ENCODE peak calls at places on chromosomes 12 and 14, in six cellular contexts. One of them, this sample, is unnamed.

GRCh38 chr14:106826833-106827369 is 1300.5 kb downstream of the TMEM121 start:
- DNase-seq in K562: no peak
- DNase-seq in HepG2: no peak
- DNase-seq in endothelial cell of umbilical vein: no peak
- DNase-seq in A549: no peak
- DNase-seq in GM12878: no peak
- DNase-seq in this sample: no peak

GRCh38 chr14:52021971-52022600 is 32.7 kb downstream of the RTRAF start:
- DNase-seq in GM12878: peak; percentile 69
- DNase-seq in HepG2: no peak
- DNase-seq in A549: no peak
- DNase-seq in K562: no peak
- DNase-seq in endothelial cell of umbilical vein: peak; percentile 89
- DNase-seq in this sample: no peak

GRCh38 chr12:116916714-116917114 is 6.0 kb downstream of the FBXW8 start:
- DNase-seq in K562: peak; percentile 76
- DNase-seq in A549: peak; percentile 78
- DNase-seq in GM12878: peak; percentile 51
- DNase-seq in HepG2: peak; percentile 95
- DNase-seq in endothelial cell of umbilical vein: peak; percentile 16
- DNase-seq in this sample: peak; percentile 95

GRCh38 chr12:80721326-80721725 is 4.6 kb downstream of the MYF5 start:
- DNase-seq in K562: no peak
- DNase-seq in endothelial cell of umbilical vein: no peak
- DNase-seq in HepG2: no peak
- DNase-seq in GM12878: no peak
- DNase-seq in A549: no peak
- DNase-seq in this sample: no peak

GRCh38 chr12:74365178-74365964 is 172.3 kb upstream of the ATXN7L3B start:
- DNase-seq in endothelial cell of umbilical vein: peak; percentile 57
- DNase-seq in HepG2: peak; percentile 21
- DNase-seq in A549: no peak
- DNase-seq in GM12878: no peak
- DNase-seq in K562: peak; percentile 40
- DNase-seq in this sample: peak; percentile 66

GRCh38 chr14:59360923-59361794 is 104.0 kb downstream of the GPR135 start:
- DNase-seq in A549: peak; percentile 69
- DNase-seq in GM12878: no peak
- DNase-seq in HepG2: peak; percentile 59
- DNase-seq in endothelial cell of umbilical vein: peak; percentile 43
- DNase-seq in K562: peak; percentile 68
- DNase-seq in this sample: peak; percentile 95

GRCh38 chr12:3747976-3748619 is 4.8 kb downstream of the CRACR2A start:
- DNase-seq in A549: no peak
- DNase-seq in GM12878: no peak
- DNase-seq in K562: no peak
- DNase-seq in HepG2: no peak
- DNase-seq in endothelial cell of umbilical vein: no peak
- DNase-seq in this sample: no peak

GRCh38 chr12:50482566-50482965 is 22.2 kb upstream of the DIP2B start:
- DNase-seq in HepG2: no peak
- DNase-seq in K562: no peak
- DNase-seq in endothelial cell of umbilical vein: no peak
- DNase-seq in GM12878: no peak
- DNase-seq in A549: no peak
- DNase-seq in this sample: no peak

GRCh38 chr12:65568517-65568916 is 255.8 kb upstream of the HMGA2 start:
- DNase-seq in A549: no peak
- DNase-seq in GM12878: no peak
- DNase-seq in HepG2: no peak
- DNase-seq in K562: no peak
- DNase-seq in endothelial cell of umbilical vein: peak; percentile 23
- DNase-seq in this sample: no peak

GRCh38 chr12:81726634-81727033 is 32.5 kb downstream of the PPFIA2 start:
- DNase-seq in A549: no peak
- DNase-seq in HepG2: no peak
- DNase-seq in K562: no peak
- DNase-seq in GM12878: no peak
- DNase-seq in endothelial cell of umbilical vein: no peak
- DNase-seq in this sample: no peak

GRCh38 chr14:24605435-24606190 is 3.9 kb downstream of the GZMH start:
- DNase-seq in HepG2: peak; percentile 54
- DNase-seq in K562: peak; percentile 36
- DNase-seq in endothelial cell of umbilical vein: peak; percentile 12
- DNase-seq in GM12878: no peak
- DNase-seq in A549: peak; percentile 41
- DNase-seq in this sample: peak; percentile 67

GRCh38 chr14:39034481-39035296 is 68.3 kb downstream of the SEC23A start:
- DNase-seq in K562: peak; percentile 15
- DNase-seq in endothelial cell of umbilical vein: peak; percentile 53
- DNase-seq in HepG2: peak; percentile 66
- DNase-seq in GM12878: no peak
- DNase-seq in A549: peak; percentile 13
- DNase-seq in this sample: no peak

GRCh38 chr14:103110681-103111296 is 12.5 kb upstream of the TNFAIP2 start:
- DNase-seq in GM12878: no peak
- DNase-seq in HepG2: no peak
- DNase-seq in endothelial cell of umbilical vein: no peak
- DNase-seq in K562: no peak
- DNase-seq in A549: no peak
- DNase-seq in this sample: no peak

GRCh38 chr12:48160807-48161206 is 3.5 kb upstream of the ASB8 start:
- DNase-seq in endothelial cell of umbilical vein: peak; percentile 73
- DNase-seq in HepG2: no peak
- DNase-seq in K562: no peak
- DNase-seq in A549: no peak
- DNase-seq in GM12878: no peak
- DNase-seq in this sample: peak; percentile 40

GRCh38 chr14:31340297-31341063 is 79.9 kb downstream of the HEATR5A start:
- DNase-seq in GM12878: no peak
- DNase-seq in endothelial cell of umbilical vein: no peak
- DNase-seq in K562: no peak
- DNase-seq in A549: no peak
- DNase-seq in HepG2: no peak
- DNase-seq in this sample: no peak

GRCh38 chr12:82968644-82969339 is 282.1 kb downstream of the TMTC2 start:
- DNase-seq in K562: no peak
- DNase-seq in HepG2: no peak
- DNase-seq in endothelial cell of umbilical vein: no peak
- DNase-seq in GM12878: no peak
- DNase-seq in A549: no peak
- DNase-seq in this sample: peak; percentile 94

GRCh38 chr14:35068238-35069012 is 22.4 kb downstream of the FAM177A1 start:
- DNase-seq in K562: no peak
- DNase-seq in HepG2: no peak
- DNase-seq in endothelial cell of umbilical vein: no peak
- DNase-seq in A549: no peak
- DNase-seq in GM12878: no peak
- DNase-seq in this sample: peak; percentile 9

GRCh38 chr12:75883241-75883640 is 148.3 kb downstream of the PHLDA1 start:
- DNase-seq in GM12878: no peak
- DNase-seq in K562: no peak
- DNase-seq in A549: no peak
- DNase-seq in endothelial cell of umbilical vein: no peak
- DNase-seq in HepG2: no peak
- DNase-seq in this sample: no peak

GRCh38 chr12:58678753-58679152 is 241.6 kb downstream of the LRIG3 start:
- DNase-seq in GM12878: no peak
- DNase-seq in HepG2: no peak
- DNase-seq in K562: no peak
- DNase-seq in A549: no peak
- DNase-seq in endothelial cell of umbilical vein: no peak
- DNase-seq in this sample: no peak

GRCh38 chr12:113214938-113215400 is 6.3 kb upstream of the TPCN1 start:
- DNase-seq in A549: peak; percentile 79
- DNase-seq in HepG2: peak; percentile 81
- DNase-seq in endothelial cell of umbilical vein: peak; percentile 59
- DNase-seq in GM12878: peak; percentile 80
- DNase-seq in K562: no peak
- DNase-seq in this sample: peak; percentile 100

GRCh38 chr12:13980548-13981295 is 680 bp downstream of the GRIN2B start:
- DNase-seq in GM12878: no peak
- DNase-seq in HepG2: no peak
- DNase-seq in A549: peak; percentile 22
- DNase-seq in endothelial cell of umbilical vein: no peak
- DNase-seq in K562: no peak
- DNase-seq in this sample: no peak

GRCh38 chr14:58805057-58805456 is 167.3 kb downstream of the DACT1 start:
- DNase-seq in endothelial cell of umbilical vein: no peak
- DNase-seq in K562: no peak
- DNase-seq in A549: no peak
- DNase-seq in GM12878: no peak
- DNase-seq in HepG2: no peak
- DNase-seq in this sample: no peak

GRCh38 chr12:76878045-76878898 is 547 bp downstream of the CSRP2 start:
- DNase-seq in GM12878: no peak
- DNase-seq in K562: peak; percentile 51
- DNase-seq in HepG2: peak; percentile 23
- DNase-seq in A549: peak; percentile 70
- DNase-seq in endothelial cell of umbilical vein: peak; percentile 22
- DNase-seq in this sample: peak; percentile 11

GRCh38 chr12:16349132-16349463 is 1.7 kb downstream of the MGST1 start:
- DNase-seq in endothelial cell of umbilical vein: peak; percentile 36
- DNase-seq in A549: peak; percentile 44
- DNase-seq in HepG2: peak; percentile 81
- DNase-seq in GM12878: no peak
- DNase-seq in K562: peak; percentile 27
- DNase-seq in this sample: peak; percentile 90

GRCh38 chr12:127656261-127656660 is 610.7 kb upstream of the TMEM132C start:
- DNase-seq in HepG2: no peak
- DNase-seq in GM12878: no peak
- DNase-seq in A549: no peak
- DNase-seq in endothelial cell of umbilical vein: no peak
- DNase-seq in K562: no peak
- DNase-seq in this sample: no peak

DNA sequence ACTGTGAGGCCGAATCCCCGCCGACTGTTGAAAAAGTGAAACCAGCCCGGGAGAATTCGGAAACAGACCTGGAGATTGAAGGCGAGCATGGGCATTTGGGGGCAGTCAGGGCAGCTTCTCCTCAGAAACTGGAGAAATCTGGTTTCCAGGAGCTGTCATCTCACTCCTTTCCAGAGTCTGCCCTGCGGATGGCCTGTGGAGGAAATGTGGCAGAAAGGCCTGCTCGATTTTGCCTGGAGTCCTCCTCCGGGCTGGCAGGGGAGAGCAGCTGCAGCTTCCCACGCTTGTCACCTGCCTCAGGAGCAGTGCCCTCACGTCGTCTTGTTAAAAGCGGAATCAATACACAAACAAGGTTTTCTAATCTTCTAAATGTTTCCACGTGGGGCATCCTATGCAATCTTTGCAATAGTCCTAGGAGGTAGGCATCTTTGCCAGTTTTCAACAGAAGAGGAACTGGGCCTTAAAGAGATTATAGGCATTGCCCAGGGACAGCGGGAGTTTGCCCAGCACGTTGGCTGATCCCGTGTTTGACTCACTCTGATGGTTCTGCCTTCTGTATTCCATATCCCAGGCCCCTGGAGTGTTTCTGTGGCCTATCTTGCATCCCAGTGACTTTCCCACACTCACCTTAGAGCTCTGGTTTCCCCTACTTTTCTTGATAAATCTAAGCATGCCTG is 2.3 kb downstream of the LRRC74A start:
- DNase-seq in HepG2: no peak
- DNase-seq in K562: no peak
- DNase-seq in endothelial cell of umbilical vein: no peak
- DNase-seq in GM12878: no peak
- DNase-seq in A549: no peak
- DNase-seq in this sample: no peak
- H3K4me3 ChIP-seq in HepG2: no peak overlapping the region
- H3K4me3 ChIP-seq in K562: no peak overlapping the region
- H3K4me3 ChIP-seq in endothelial cell of umbilical vein: no peak overlapping the region
- H3K4me3 ChIP-seq in GM12878: no peak overlapping the region
- H3K4me3 ChIP-seq in A549: no peak overlapping the region
- H3K4me3 ChIP-seq in this sample: no peak overlapping the region

DNA sequence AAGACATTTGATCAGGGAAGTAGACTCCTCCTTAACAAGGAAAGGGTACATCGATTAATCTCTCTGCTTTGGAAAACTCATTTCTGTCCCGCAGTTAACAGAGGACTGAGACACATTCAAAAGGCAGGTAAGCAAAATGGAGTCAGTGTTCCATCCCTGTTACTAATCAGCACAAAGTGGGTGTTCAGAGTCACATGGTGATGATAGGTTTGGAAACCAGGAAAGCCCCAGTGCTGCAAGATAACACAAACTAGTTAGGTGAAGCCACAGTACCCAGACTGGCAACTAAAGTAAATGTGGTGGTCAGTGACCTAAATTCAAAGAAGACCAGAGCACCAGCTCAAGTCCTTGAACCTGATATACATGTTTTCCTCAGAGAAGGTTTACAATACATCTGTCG is 1.8 kb downstream of the OR4K17 start:
- DNase-seq in HepG2: no peak
- DNase-seq in A549: no peak
- DNase-seq in K562: peak; percentile 10
- DNase-seq in endothelial cell of umbilical vein: no peak
- DNase-seq in GM12878: no peak
- DNase-seq in this sample: no peak
- TF ChIP-seq MYC in HepG2: no peak
- TF ChIP-seq MYC in A549: no peak
- TF ChIP-seq MYC in K562: no peak
- TF ChIP-seq MYC in endothelial cell of umbilical vein: no peak
- TF ChIP-seq MYC in GM12878: no peak
- TF ChIP-seq MYC in this sample: no peak

DNA sequence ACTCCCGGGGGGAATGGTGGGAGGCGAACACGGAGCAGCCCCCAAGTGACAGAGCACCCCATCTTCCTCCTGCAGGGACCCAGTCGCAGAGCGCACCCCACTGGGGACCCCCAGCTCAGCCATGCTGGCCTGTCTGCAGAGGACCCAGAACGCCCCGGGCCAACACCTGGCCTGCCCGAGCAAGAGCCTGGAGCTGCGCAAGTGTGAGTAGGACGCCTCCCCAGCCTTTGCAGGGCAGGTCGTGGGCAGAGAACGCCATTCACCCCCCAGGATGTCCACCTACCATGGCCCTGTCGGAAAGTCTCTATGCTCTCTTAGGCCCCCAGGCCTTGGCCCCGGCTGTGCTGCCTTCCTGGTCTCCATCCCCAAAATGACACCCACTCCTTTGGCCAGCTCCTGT is 30.4 kb downstream of the FAM222A start:
- DNase-seq in K562: no peak
- DNase-seq in endothelial cell of umbilical vein: no peak
- DNase-seq in GM12878: no peak
- DNase-seq in HepG2: no peak
- DNase-seq in A549: no peak
- DNase-seq in this sample: no peak
- TF ChIP-seq MAX in K562: no peak
- TF ChIP-seq MAX in endothelial cell of umbilical vein: no peak
- TF ChIP-seq MAX in GM12878: no peak
- TF ChIP-seq MAX in HepG2: no peak
- TF ChIP-seq MAX in A549: no peak
- TF ChIP-seq MAX in this sample: no peak

DNA sequence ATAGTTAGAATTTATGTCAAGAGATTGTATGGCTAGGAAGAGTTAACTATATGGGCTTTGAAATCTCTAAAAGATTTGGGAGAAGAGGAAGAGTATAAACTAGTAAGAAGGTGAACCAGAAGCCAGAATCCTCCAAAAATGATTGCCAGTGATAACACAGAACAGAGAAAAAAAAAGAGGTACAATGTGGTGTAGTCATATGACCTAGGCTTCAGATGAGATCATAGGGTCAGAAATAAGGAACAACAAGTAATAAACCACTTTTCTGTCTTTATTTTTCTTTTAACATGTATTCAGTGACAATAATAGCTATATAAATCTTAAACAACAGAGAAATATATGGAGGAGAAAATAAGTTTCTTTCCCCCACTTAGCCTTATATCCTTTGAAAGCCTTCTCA is 1.9 kb upstream of the NECAP1 start:
- DNase-seq in K562: peak; percentile 23
- DNase-seq in A549: no peak
- DNase-seq in GM12878: no peak
- DNase-seq in HepG2: no peak
- DNase-seq in endothelial cell of umbilical vein: no peak
- DNase-seq in this sample: peak; percentile 23
- H3K4me3 ChIP-seq in K562: no peak overlapping the region
- H3K4me3 ChIP-seq in A549: no peak overlapping the region
- H3K4me3 ChIP-seq in GM12878: no peak overlapping the region
- H3K4me3 ChIP-seq in HepG2: no peak overlapping the region
- H3K4me3 ChIP-seq in endothelial cell of umbilical vein: no peak overlapping the region
- H3K4me3 ChIP-seq in this sample: no peak overlapping the region

This sample was measured in NB4.